ENCODE peak calls at places on chromosome 3, in ten cellular contexts. D is cardiac muscle cell, A is right cardiac atrium, H is fibroblast of mammary gland, J is ovary, T is psoas muscle, G is fibroblast of the aortic adventitia, Q is thoracic aorta, Z is left ventricle myocardium inferior, K is adipocyte. B is an unnamed sample.

GRCh38 chr3:128503751-128504532 is 10.9 kb upstream of the GATA2 start:
- DNase-seq in K (no peak), Q (no peak), G (no peak), T (no peak), H (no peak), J (no peak), D (no peak), Z (no peak), A (peak; percentile 32), B (no peak)

GRCh38 chr3:14289590-14290453 is 111.2 kb downstream of the LSM3 start:
- DNase-seq in H (peak; percentile 88), G (peak; percentile 69), J (peak; percentile 47), A (no peak), Z (no peak), K (peak; percentile 80), T (no peak), D (peak; percentile 56), Q (no peak), B (no peak)

GRCh38 chr3:30505866-30506517 is 100.4 kb upstream of the TGFBR2 start:
- DNase-seq in T (no peak), K (no peak), Z (no peak), J (no peak), G (peak; percentile 44), A (no peak), H (no peak), Q (no peak), D (no peak), B (no peak)

GRCh38 chr3:110955301-110955880 is 116.2 kb upstream of the NECTIN3 start:
- DNase-seq in D (no peak), A (no peak), Z (no peak), K (peak; percentile 9), G (peak; percentile 12), Q (no peak), T (no peak), J (no peak), H (peak; percentile 66), B (no peak)

GRCh38 chr3:118171236-118171852 is 863.3 kb downstream of the IGSF11 start:
- DNase-seq in Z (no peak), K (no peak), G (no peak), A (peak; percentile 31), J (no peak), T (no peak), D (no peak), H (no peak), Q (no peak), B (no peak)

GRCh38 chr3:182309120-182309519 is 484.2 kb upstream of the ATP11B start:
- DNase-seq in G (no peak), J (no peak), K (no peak), H (no peak), A (no peak), Z (no peak), D (peak; percentile 14), T (no peak), Q (no peak), B (no peak)

GRCh38 chr3:122996038-122996580 is 31.5 kb downstream of the SEMA5B start:
- DNase-seq in G (no peak), J (no peak), H (no peak), T (peak; percentile 49), Z (no peak), D (no peak), Q (no peak), K (no peak), A (peak; percentile 82), B (no peak)

GRCh38 chr3:48157950-48158376 is 30.3 kb downstream of the CDC25A start:
- DNase-seq in H (peak; percentile 74), K (peak; percentile 63), A (peak; percentile 85), D (peak; percentile 78), T (peak; percentile 71), Z (peak; percentile 61), J (peak; percentile 50), Q (no peak), G (peak; percentile 78), B (peak; percentile 27)

GRCh38 chr3:32797776-32798175 is 20.0 kb upstream of the TRIM71 start:
- DNase-seq in D (no peak), T (no peak), Q (no peak), G (no peak), K (no peak), Z (no peak), J (no peak), H (no peak), A (no peak), B (no peak)

DNA sequence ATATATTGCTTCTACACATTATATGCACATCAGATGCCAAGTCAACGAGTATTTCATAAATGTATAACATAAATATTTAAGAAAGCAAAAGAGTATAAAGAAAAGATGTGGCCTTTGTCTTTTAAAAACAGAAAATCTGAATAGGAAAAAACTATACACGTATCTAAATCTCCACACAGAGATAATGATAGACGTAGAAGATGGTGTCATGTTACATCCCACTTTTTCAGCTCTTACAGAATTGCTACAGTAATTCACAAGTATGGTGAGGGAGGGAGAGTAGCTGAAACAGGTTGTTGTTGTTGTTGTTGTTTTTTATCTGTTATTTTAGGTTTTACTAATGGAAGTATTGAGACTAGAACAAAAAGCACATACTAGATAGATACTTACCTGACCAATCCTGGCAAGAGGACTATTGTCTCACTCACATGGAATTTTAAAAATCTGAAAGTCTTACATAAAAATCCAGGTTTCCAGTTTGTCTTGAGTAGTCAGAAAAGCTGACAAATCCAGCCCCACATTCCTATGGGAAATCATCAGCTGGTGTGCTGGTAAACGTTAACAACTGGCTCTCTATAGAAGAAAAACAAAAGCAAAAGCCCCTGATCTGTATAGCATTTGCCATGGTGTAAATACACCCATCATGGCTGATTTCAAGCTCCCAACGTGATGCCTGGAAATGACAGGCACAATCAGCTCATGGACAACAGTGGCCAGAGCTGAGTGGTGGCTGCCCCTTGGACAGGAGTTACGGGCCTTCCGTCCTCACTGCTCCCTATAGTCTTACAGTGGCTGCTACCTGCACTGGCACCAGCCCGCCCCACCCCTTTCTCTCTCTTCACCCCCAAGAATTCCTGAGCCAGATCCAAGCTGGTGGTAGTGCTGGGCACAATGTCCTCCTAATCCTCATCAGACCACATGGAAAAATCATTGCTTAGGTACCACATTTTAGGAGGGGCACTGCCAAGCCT is 47.4 kb upstream of the VGLL4 start:
- DNase-seq in H (no peak), G (peak; percentile 52), T (no peak), A (no peak), D (no peak), J (no peak), Q (no peak), Z (no peak), K (peak; percentile 38), B (no peak)
- H3K4me3 ChIP-seq in H (no peak overlapping the region), G (no peak overlapping the region), T (no peak overlapping the region), A (no peak overlapping the region), D (no peak overlapping the region), J (no peak overlapping the region), Q (no peak overlapping the region), Z (no peak overlapping the region), K (no peak overlapping the region), B (no peak overlapping the region)

DNA sequence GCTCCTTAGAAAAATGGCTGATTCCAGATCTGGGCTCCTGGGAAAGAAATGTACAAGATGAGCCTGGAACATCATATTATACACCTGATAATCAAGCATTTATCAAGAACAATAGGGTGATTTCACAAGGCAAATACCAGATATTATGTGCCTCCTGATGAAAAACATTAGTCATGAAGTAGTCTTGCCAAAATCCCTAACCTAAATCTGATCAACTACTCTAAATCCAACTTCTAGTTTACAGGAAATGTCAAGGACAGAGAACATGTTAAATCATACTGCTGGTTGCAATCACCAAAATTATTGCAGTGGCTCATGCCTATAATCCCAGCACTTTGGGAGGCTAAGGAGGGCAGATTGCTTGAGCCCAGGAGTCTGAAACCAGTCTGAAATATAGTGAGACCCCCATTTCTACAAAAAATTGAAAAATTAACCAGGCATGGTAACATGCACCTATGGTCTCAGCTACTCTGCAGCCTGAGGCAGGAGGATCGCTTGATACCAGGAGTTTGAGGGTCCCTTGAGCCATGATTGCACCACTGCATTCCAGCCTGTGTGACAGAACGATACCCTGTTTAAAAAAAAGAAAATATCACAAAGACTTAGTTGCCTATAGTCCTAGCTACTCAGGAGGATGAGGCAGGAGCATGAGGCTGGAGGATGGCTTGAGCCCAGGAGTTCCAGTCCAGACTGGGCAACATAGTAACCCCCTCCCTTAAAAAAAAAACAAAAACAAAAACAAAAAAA is 34.9 kb upstream of the ATP13A3 start:
- DNase-seq in J (no peak), Q (no peak), H (peak; percentile 96), K (peak; percentile 72), Z (no peak), T (no peak), G (peak; percentile 96), A (no peak), D (no peak), B (no peak)
- H3K4me3 ChIP-seq in J (no peak overlapping the region), Q (no peak overlapping the region), H (no peak overlapping the region), K (no peak overlapping the region), Z (no peak overlapping the region), T (no peak overlapping the region), G (no peak overlapping the region), A (no peak overlapping the region), D (no peak overlapping the region), B (no peak overlapping the region)

DNA sequence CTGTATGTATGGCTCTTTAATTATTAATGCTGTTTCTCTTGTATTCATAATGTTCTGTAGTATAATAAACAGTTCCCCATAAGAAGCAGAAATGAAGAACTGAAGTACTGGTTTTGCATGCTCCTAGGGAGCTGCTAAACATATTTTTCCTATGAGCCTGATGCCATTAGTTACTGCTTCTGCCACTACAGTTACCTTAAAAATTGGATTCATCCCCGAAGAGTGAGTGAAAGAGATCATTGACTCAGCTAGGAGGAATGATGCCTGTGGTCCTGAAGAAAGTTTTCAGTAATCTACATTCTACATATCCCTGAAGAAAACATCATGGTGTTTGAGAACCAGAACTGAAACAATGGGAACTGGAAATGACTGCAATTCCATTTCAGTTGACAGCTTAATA is 37.1 kb upstream of the ST3GAL6 start:
- DNase-seq in D (no peak), K (peak; percentile 7), J (no peak), H (no peak), T (no peak), Q (no peak), G (peak; percentile 62), A (no peak), Z (no peak), B (no peak)
- H3K4me3 ChIP-seq in D (no peak overlapping the region), K (no peak overlapping the region), J (no peak overlapping the region), H (no peak overlapping the region), T (no peak overlapping the region), Q (no peak overlapping the region), G (no peak overlapping the region), A (no peak overlapping the region), Z (no peak overlapping the region), B (no peak overlapping the region)

GRCh38 chr3:186614266-186614596 is 1.4 kb downstream of the AHSG start:
- DNase-seq in H (no peak), K (no peak), G (no peak), A (no peak), J (no peak), T (no peak), D (no peak), Q (no peak), Z (no peak), B (no peak)

GRCh38 chr3:186616299-186616617 is 3.4 kb downstream of the AHSG start:
- DNase-seq in Z (no peak), H (no peak), D (no peak), K (no peak), G (no peak), A (no peak), J (no peak), T (no peak), Q (no peak), B (no peak)

GRCh38 chr3:186612721-186613636 is at the start of gene AHSG:
- DNase-seq in D (no peak), Z (no peak), K (no peak), H (no peak), T (no peak), G (no peak), J (no peak), Q (no peak), A (no peak), B (no peak)

GRCh38 chr3:186613637-186614265 is 891 bp downstream of the AHSG start:
- DNase-seq in H (no peak), T (no peak), Q (no peak), J (no peak), K (no peak), A (no peak), Z (no peak), D (no peak), G (no peak), B (no peak)

GRCh38 chr3:186614597-186615483 is 2.0 kb downstream of the AHSG start:
- DNase-seq in Q (no peak), J (peak; percentile 40), H (peak; percentile 65), T (peak; percentile 72), K (peak; percentile 84), G (peak; percentile 78), A (peak; percentile 86), D (peak; percentile 74), Z (peak; percentile 68), B (peak; percentile 75)
- H3K4me3 ChIP-seq in Q (no peak overlapping the region), J (no peak overlapping the region), H (no peak overlapping the region), T (no peak overlapping the region), K (no peak overlapping the region), G (no peak overlapping the region), A (no peak overlapping the region), D (no peak overlapping the region), Z (no peak overlapping the region), B (no peak overlapping the region)